ENCODE peak calls at places on chromosomes 1 and 21, in nine cellular contexts. One of them, this sample, is unnamed.

GRCh38 chr1:54567961-54568360 is 19.9 kb downstream of the ACOT11 start:
- DNase-seq in lung: no peak
- DNase-seq in Peyer's patch: no peak
- DNase-seq in tibial nerve: no peak
- DNase-seq in MM.1S: no peak
- DNase-seq in cardiac muscle cell: no peak
- DNase-seq in fibroblast of lung: no peak
- DNase-seq in uterus: no peak
- DNase-seq in neural progenitor cell: no peak
- DNase-seq in this sample: no peak

GRCh38 chr21:31515253-31515652 is 144.2 kb upstream of the SOD1 start:
- DNase-seq in Peyer's patch: no peak
- DNase-seq in uterus: no peak
- DNase-seq in cardiac muscle cell: no peak
- DNase-seq in lung: no peak
- DNase-seq in neural progenitor cell: no peak
- DNase-seq in MM.1S: no peak
- DNase-seq in tibial nerve: no peak
- DNase-seq in fibroblast of lung: no peak
- DNase-seq in this sample: no peak

GRCh38 chr1:156640842-156641706 is 843 bp upstream of the BCAN start:
- DNase-seq in cardiac muscle cell: no peak
- DNase-seq in uterus: no peak
- DNase-seq in Peyer's patch: no peak
- DNase-seq in lung: no peak
- DNase-seq in neural progenitor cell: no peak
- DNase-seq in MM.1S: no peak
- DNase-seq in tibial nerve: no peak
- DNase-seq in fibroblast of lung: no peak
- DNase-seq in this sample: no peak

GRCh38 chr1:221611930-221612777 is 129.7 kb downstream of the DUSP10 start:
- DNase-seq in neural progenitor cell: no peak
- DNase-seq in lung: peak; percentile 45
- DNase-seq in Peyer's patch: peak; percentile 51
- DNase-seq in fibroblast of lung: peak; percentile 93
- DNase-seq in MM.1S: no peak
- DNase-seq in tibial nerve: peak; percentile 21
- DNase-seq in cardiac muscle cell: no peak
- DNase-seq in uterus: peak; percentile 85
- DNase-seq in this sample: no peak

GRCh38 chr1:118963456-118964430 is 24.4 kb downstream of the TBX15 start:
- DNase-seq in Peyer's patch: peak; percentile 56
- DNase-seq in lung: no peak
- DNase-seq in cardiac muscle cell: no peak
- DNase-seq in tibial nerve: peak; percentile 71
- DNase-seq in neural progenitor cell: no peak
- DNase-seq in fibroblast of lung: peak; percentile 94
- DNase-seq in uterus: no peak
- DNase-seq in MM.1S: no peak
- DNase-seq in this sample: no peak

GRCh38 chr1:178091986-178092745 is 1.7 kb upstream of the RASAL2 start:
- DNase-seq in Peyer's patch: no peak
- DNase-seq in fibroblast of lung: no peak
- DNase-seq in cardiac muscle cell: no peak
- DNase-seq in tibial nerve: no peak
- DNase-seq in neural progenitor cell: no peak
- DNase-seq in uterus: no peak
- DNase-seq in lung: no peak
- DNase-seq in MM.1S: no peak
- DNase-seq in this sample: no peak

GRCh38 chr1:14782741-14783591 is 184.5 kb downstream of the KAZN start:
- DNase-seq in cardiac muscle cell: peak; percentile 51
- DNase-seq in tibial nerve: no peak
- DNase-seq in lung: no peak
- DNase-seq in uterus: no peak
- DNase-seq in Peyer's patch: no peak
- DNase-seq in fibroblast of lung: no peak
- DNase-seq in MM.1S: no peak
- DNase-seq in neural progenitor cell: no peak
- DNase-seq in this sample: no peak

GRCh38 chr1:176552217-176552974 is 89.4 kb downstream of the PAPPA2 start:
- DNase-seq in fibroblast of lung: no peak
- DNase-seq in tibial nerve: no peak
- DNase-seq in cardiac muscle cell: no peak
- DNase-seq in MM.1S: no peak
- DNase-seq in lung: no peak
- DNase-seq in uterus: no peak
- DNase-seq in neural progenitor cell: peak; percentile 47
- DNase-seq in Peyer's patch: no peak
- DNase-seq in this sample: no peak

GRCh38 chr1:198423701-198424100 is 116.8 kb downstream of the ATP6V1G3 start:
- DNase-seq in tibial nerve: no peak
- DNase-seq in fibroblast of lung: no peak
- DNase-seq in neural progenitor cell: no peak
- DNase-seq in MM.1S: no peak
- DNase-seq in uterus: no peak
- DNase-seq in lung: no peak
- DNase-seq in cardiac muscle cell: no peak
- DNase-seq in Peyer's patch: no peak
- DNase-seq in this sample: no peak

GRCh38 chr21:41366522-41367151 is 4.8 kb downstream of the MX2 start:
- DNase-seq in Peyer's patch: peak; percentile 93
- DNase-seq in uterus: no peak
- DNase-seq in MM.1S: no peak
- DNase-seq in tibial nerve: no peak
- DNase-seq in lung: peak; percentile 62
- DNase-seq in fibroblast of lung: peak; percentile 68
- DNase-seq in cardiac muscle cell: no peak
- DNase-seq in neural progenitor cell: no peak
- DNase-seq in this sample: no peak

GRCh38 chr1:14941865-14942264 is 211.7 kb upstream of the TMEM51 start:
- DNase-seq in MM.1S: no peak
- DNase-seq in cardiac muscle cell: no peak
- DNase-seq in neural progenitor cell: no peak
- DNase-seq in uterus: no peak
- DNase-seq in Peyer's patch: no peak
- DNase-seq in tibial nerve: no peak
- DNase-seq in fibroblast of lung: no peak
- DNase-seq in lung: no peak
- DNase-seq in this sample: no peak

GRCh38 chr1:113940365-113941244 is 11.5 kb downstream of the HIPK1 start:
- DNase-seq in cardiac muscle cell: no peak
- DNase-seq in Peyer's patch: no peak
- DNase-seq in MM.1S: peak; percentile 76
- DNase-seq in uterus: no peak
- DNase-seq in fibroblast of lung: no peak
- DNase-seq in tibial nerve: no peak
- DNase-seq in lung: no peak
- DNase-seq in neural progenitor cell: no peak
- DNase-seq in this sample: no peak

GRCh38 chr1:239977414-239977813 is 114.3 kb upstream of the FMN2 start:
- DNase-seq in lung: no peak
- DNase-seq in neural progenitor cell: no peak
- DNase-seq in cardiac muscle cell: no peak
- DNase-seq in uterus: no peak
- DNase-seq in MM.1S: no peak
- DNase-seq in fibroblast of lung: no peak
- DNase-seq in Peyer's patch: no peak
- DNase-seq in tibial nerve: no peak
- DNase-seq in this sample: no peak

GRCh38 chr1:239987103-239987745 is 104.5 kb upstream of the FMN2 start:
- DNase-seq in tibial nerve: peak; percentile 68
- DNase-seq in Peyer's patch: peak; percentile 79
- DNase-seq in uterus: no peak
- DNase-seq in MM.1S: peak; percentile 63
- DNase-seq in cardiac muscle cell: peak; percentile 62
- DNase-seq in fibroblast of lung: peak; percentile 70
- DNase-seq in neural progenitor cell: peak; percentile 62
- DNase-seq in lung: no peak
- DNase-seq in this sample: no peak

GRCh38 chr1:239985044-239985443 is 106.6 kb upstream of the FMN2 start:
- DNase-seq in MM.1S: no peak
- DNase-seq in fibroblast of lung: no peak
- DNase-seq in lung: no peak
- DNase-seq in cardiac muscle cell: no peak
- DNase-seq in uterus: no peak
- DNase-seq in neural progenitor cell: no peak
- DNase-seq in tibial nerve: no peak
- DNase-seq in Peyer's patch: no peak
- DNase-seq in this sample: no peak

GRCh38 chr1:239979469-239979868 is 112.2 kb upstream of the FMN2 start:
- DNase-seq in tibial nerve: no peak
- DNase-seq in uterus: no peak
- DNase-seq in fibroblast of lung: no peak
- DNase-seq in MM.1S: no peak
- DNase-seq in neural progenitor cell: no peak
- DNase-seq in cardiac muscle cell: no peak
- DNase-seq in Peyer's patch: no peak
- DNase-seq in lung: no peak
- DNase-seq in this sample: no peak

DNA sequence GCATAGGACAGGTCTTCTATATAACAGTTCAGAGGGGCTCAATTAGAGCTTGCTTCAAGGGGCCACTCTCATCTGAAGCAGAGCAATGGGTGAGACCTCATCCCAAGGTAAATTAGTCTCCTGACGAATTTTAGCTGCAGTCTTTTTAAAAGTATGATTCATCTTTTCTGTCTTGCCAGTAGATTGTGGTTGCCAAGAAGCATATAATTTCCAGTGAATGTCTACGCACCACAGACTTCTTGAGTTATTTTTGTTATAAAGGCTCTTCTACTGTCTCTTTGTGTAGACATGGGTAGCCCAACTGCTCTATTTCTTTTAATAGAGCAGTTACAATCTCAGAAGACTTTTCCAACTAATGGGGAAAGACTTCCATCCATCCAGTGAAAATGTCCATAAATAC is 108.9 kb upstream of the FMN2 start:
- DNase-seq in MM.1S: no peak
- DNase-seq in uterus: no peak
- DNase-seq in tibial nerve: no peak
- DNase-seq in lung: no peak
- DNase-seq in fibroblast of lung: no peak
- DNase-seq in neural progenitor cell: no peak
- DNase-seq in cardiac muscle cell: no peak
- DNase-seq in Peyer's patch: no peak
- DNase-seq in this sample: no peak
- H3K9me3 ChIP-seq in MM.1S: no peaks in the 10 kb centered on the region
- H3K9me3 ChIP-seq in uterus: no peaks in the 10 kb centered on the region
- H3K9me3 ChIP-seq in tibial nerve: no peaks in the 10 kb centered on the region
- H3K9me3 ChIP-seq in lung: peaks cover 14% of the 10 kb centered on the region
- H3K9me3 ChIP-seq in fibroblast of lung: no peaks in the 10 kb centered on the region
- H3K9me3 ChIP-seq in neural progenitor cell: peaks cover 10% of the 10 kb centered on the region
- H3K9me3 ChIP-seq in cardiac muscle cell: no peaks in the 10 kb centered on the region
- H3K9me3 ChIP-seq in Peyer's patch: no peaks in the 10 kb centered on the region
- H3K9me3 ChIP-seq in this sample: peaks cover 3% of the 10 kb centered on the region

GRCh38 chr1:209618291-209618690 is 33.9 kb downstream of the LAMB3 start:
- DNase-seq in MM.1S: no peak
- DNase-seq in tibial nerve: no peak
- DNase-seq in Peyer's patch: peak; percentile 35
- DNase-seq in neural progenitor cell: no peak
- DNase-seq in fibroblast of lung: no peak
- DNase-seq in cardiac muscle cell: no peak
- DNase-seq in uterus: no peak
- DNase-seq in lung: no peak
- DNase-seq in this sample: no peak

GRCh38 chr1:209618756-209619420 is 33.3 kb downstream of the LAMB3 start:
- DNase-seq in uterus: no peak
- DNase-seq in neural progenitor cell: no peak
- DNase-seq in cardiac muscle cell: no peak
- DNase-seq in Peyer's patch: peak; percentile 45
- DNase-seq in tibial nerve: no peak
- DNase-seq in lung: no peak
- DNase-seq in MM.1S: no peak
- DNase-seq in fibroblast of lung: no peak
- DNase-seq in this sample: no peak

GRCh38 chr1:209616366-209617046 is 33.0 kb downstream of the CAMK1G start:
- DNase-seq in lung: no peak
- DNase-seq in cardiac muscle cell: no peak
- DNase-seq in Peyer's patch: no peak
- DNase-seq in uterus: no peak
- DNase-seq in MM.1S: no peak
- DNase-seq in neural progenitor cell: no peak
- DNase-seq in fibroblast of lung: no peak
- DNase-seq in tibial nerve: no peak
- DNase-seq in this sample: no peak

GRCh38 chr1:209617755-209618154 is 34.2 kb downstream of the CAMK1G start:
- DNase-seq in fibroblast of lung: no peak
- DNase-seq in Peyer's patch: no peak
- DNase-seq in lung: no peak
- DNase-seq in neural progenitor cell: no peak
- DNase-seq in cardiac muscle cell: no peak
- DNase-seq in tibial nerve: no peak
- DNase-seq in uterus: no peak
- DNase-seq in MM.1S: no peak
- DNase-seq in this sample: no peak

GRCh38 chr1:209617047-209617673 is 33.6 kb downstream of the CAMK1G start:
- DNase-seq in neural progenitor cell: no peak
- DNase-seq in tibial nerve: no peak
- DNase-seq in fibroblast of lung: no peak
- DNase-seq in cardiac muscle cell: no peak
- DNase-seq in MM.1S: no peak
- DNase-seq in Peyer's patch: peak; percentile 27
- DNase-seq in uterus: no peak
- DNase-seq in lung: no peak
- DNase-seq in this sample: no peak
- H3K4me3 ChIP-seq in neural progenitor cell: no peak overlapping the region
- H3K4me3 ChIP-seq in tibial nerve: no peak overlapping the region
- H3K4me3 ChIP-seq in fibroblast of lung: no peak overlapping the region
- H3K4me3 ChIP-seq in cardiac muscle cell: no peak overlapping the region
- H3K4me3 ChIP-seq in MM.1S: no peak overlapping the region
- H3K4me3 ChIP-seq in Peyer's patch: no peak overlapping the region
- H3K4me3 ChIP-seq in uterus: no peak overlapping the region
- H3K4me3 ChIP-seq in lung: no peak overlapping the region
- H3K4me3 ChIP-seq in this sample: no peak overlapping the region

DNA sequence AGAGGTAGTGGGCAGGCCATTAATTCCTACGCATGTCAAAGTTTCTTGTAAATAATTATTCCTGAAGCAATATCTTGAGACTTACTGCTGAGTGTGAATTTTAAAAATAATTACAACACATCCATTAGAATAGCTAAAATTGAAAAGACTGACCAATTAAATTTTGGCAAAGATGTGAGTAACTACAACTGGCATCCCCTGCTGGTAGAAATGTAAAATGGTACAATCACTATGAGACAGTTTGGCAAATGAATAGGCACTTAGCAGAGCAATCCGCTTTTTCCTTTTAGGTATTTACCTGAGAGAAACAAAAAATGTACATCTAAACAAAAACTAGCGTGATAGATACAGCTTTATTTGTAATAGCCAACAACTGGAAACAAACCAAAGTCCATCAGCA is 798.9 kb downstream of the BRINP3 start:
- DNase-seq in cardiac muscle cell: no peak
- DNase-seq in fibroblast of lung: no peak
- DNase-seq in Peyer's patch: no peak
- DNase-seq in tibial nerve: no peak
- DNase-seq in uterus: no peak
- DNase-seq in MM.1S: no peak
- DNase-seq in neural progenitor cell: no peak
- DNase-seq in lung: no peak
- DNase-seq in this sample: no peak
- TF ChIP-seq CTCF in cardiac muscle cell: peak; percentile 45
- TF ChIP-seq CTCF in fibroblast of lung: peak; percentile 32
- TF ChIP-seq CTCF in Peyer's patch: no peak
- TF ChIP-seq CTCF in tibial nerve: no peak
- TF ChIP-seq CTCF in uterus: no peak
- TF ChIP-seq CTCF in MM.1S: peak; percentile 13
- TF ChIP-seq CTCF in neural progenitor cell: peak; percentile 53
- TF ChIP-seq CTCF in lung: no peak
- TF ChIP-seq CTCF in this sample: peak; percentile 64

GRCh38 chr1:92842082-92843045 is 10.5 kb downstream of the RPL5 start:
- DNase-seq in neural progenitor cell: no peak
- DNase-seq in MM.1S: no peak
- DNase-seq in tibial nerve: no peak
- DNase-seq in Peyer's patch: no peak
- DNase-seq in fibroblast of lung: no peak
- DNase-seq in lung: no peak
- DNase-seq in uterus: no peak
- DNase-seq in cardiac muscle cell: no peak
- DNase-seq in this sample: no peak
- H3K9me3 ChIP-seq in neural progenitor cell: no peaks in the 10 kb centered on the region
- H3K9me3 ChIP-seq in MM.1S: no peaks in the 10 kb centered on the region
- H3K9me3 ChIP-seq in tibial nerve: no peaks in the 10 kb centered on the region
- H3K9me3 ChIP-seq in Peyer's patch: no peaks in the 10 kb centered on the region
- H3K9me3 ChIP-seq in fibroblast of lung: no peaks in the 10 kb centered on the region
- H3K9me3 ChIP-seq in lung: no peaks in the 10 kb centered on the region
- H3K9me3 ChIP-seq in uterus: no peaks in the 10 kb centered on the region
- H3K9me3 ChIP-seq in cardiac muscle cell: no peaks in the 10 kb centered on the region
- H3K9me3 ChIP-seq in this sample: no peaks in the 10 kb centered on the region

This sample was measured in RWPE2.